ENCODE peak calls at places on chromosomes 16 and 17, in ten cellular contexts. Q, V, E, G, W, H, J, K, D and B are unnamed samples.

GRCh38 chr17:73433501-73433900 is 121.7 kb upstream of the CDC42EP4 start:
- DNase-seq in E (no peak), V (no peak), J (no peak), W (no peak), G (no peak), D (no peak), H (no peak), K (no peak), Q (no peak), B (no peak)

GRCh38 chr17:82388223-82388921 is 16.8 kb downstream of the UTS2R start:
- DNase-seq in K (no peak), H (no peak), W (no peak), J (no peak), D (no peak), Q (no peak), E (no peak), G (peak; percentile 2), V (peak; percentile 43), B (no peak)

GRCh38 chr17:76793775-76794174 is 55.9 kb downstream of the MFSD11 start:
- DNase-seq in D (peak; percentile 52), H (no peak), W (no peak), J (peak; percentile 26), E (no peak), K (no peak), V (no peak), Q (no peak), G (no peak), B (peak; percentile 53)

GRCh38 chr16:67283826-67284555 is 4.7 kb downstream of the PLEKHG4 start:
- DNase-seq in Q (no peak), G (no peak), V (no peak), K (no peak), D (no peak), E (no peak), W (no peak), J (no peak), H (no peak), B (no peak)

GRCh38 chr17:35795007-35795870 is at the start of gene MMP28:
- DNase-seq in W (peak; percentile 88), G (peak; percentile 57), J (no peak), E (no peak), V (peak; percentile 49), H (peak; percentile 42), Q (no peak), K (no peak), D (peak; percentile 13), B (no peak)

GRCh38 chr16:82641336-82641984 is 14.7 kb downstream of the CDH13 start:
- DNase-seq in D (peak; percentile 69), J (peak; percentile 70), Q (no peak), W (no peak), V (no peak), H (no peak), E (no peak), G (no peak), K (no peak), B (peak; percentile 80)

GRCh38 chr17:44304651-44305050 is 3.8 kb upstream of the RUNDC3A start:
- DNase-seq in H (no peak), Q (no peak), J (no peak), D (no peak), G (no peak), E (no peak), V (no peak), K (no peak), W (no peak), B (no peak)

GRCh38 chr16:20243731-20244281 is 83.5 kb downstream of the GP2 start:
- DNase-seq in J (no peak), V (no peak), D (no peak), H (no peak), G (no peak), E (no peak), Q (no peak), K (no peak), W (no peak), B (no peak)

GRCh38 chr16:28991687-28992086 is 6.8 kb downstream of the LAT start:
- DNase-seq in G (no peak), V (no peak), W (no peak), H (no peak), D (no peak), Q (no peak), J (no peak), E (no peak), K (no peak), B (no peak)

GRCh38 chr16:68093816-68094613 is 8.8 kb downstream of the NFATC3 start:
- DNase-seq in G (no peak), D (peak; percentile 71), H (no peak), V (no peak), K (no peak), W (no peak), E (peak; percentile 50), J (peak; percentile 69), Q (no peak), B (peak; percentile 62)

GRCh38 chr16:81384006-81384405 is 60.6 kb upstream of the CMIP start:
- DNase-seq in E (no peak), D (peak; percentile 56), K (peak; percentile 76), G (no peak), Q (no peak), V (no peak), J (peak; percentile 36), H (no peak), W (no peak), B (peak; percentile 71)

GRCh38 chr17:83106036-83106577 is 26.7 kb downstream of the METRNL start:
- DNase-seq in E (no peak), K (no peak), H (no peak), W (no peak), D (no peak), J (no peak), V (no peak), G (no peak), Q (no peak), B (no peak)

GRCh38 chr17:49344914-49345313 is 17.1 kb downstream of the ZNF652 start:
- DNase-seq in G (no peak), D (peak; percentile 43), K (no peak), E (no peak), W (no peak), V (no peak), J (peak; percentile 30), Q (no peak), H (no peak), B (no peak)

GRCh38 chr16:12542818-12543699 is 260.6 kb downstream of the CPPED1 start:
- DNase-seq in V (no peak), G (no peak), E (no peak), K (no peak), J (no peak), Q (no peak), H (no peak), W (no peak), D (no peak), B (no peak)

DNA sequence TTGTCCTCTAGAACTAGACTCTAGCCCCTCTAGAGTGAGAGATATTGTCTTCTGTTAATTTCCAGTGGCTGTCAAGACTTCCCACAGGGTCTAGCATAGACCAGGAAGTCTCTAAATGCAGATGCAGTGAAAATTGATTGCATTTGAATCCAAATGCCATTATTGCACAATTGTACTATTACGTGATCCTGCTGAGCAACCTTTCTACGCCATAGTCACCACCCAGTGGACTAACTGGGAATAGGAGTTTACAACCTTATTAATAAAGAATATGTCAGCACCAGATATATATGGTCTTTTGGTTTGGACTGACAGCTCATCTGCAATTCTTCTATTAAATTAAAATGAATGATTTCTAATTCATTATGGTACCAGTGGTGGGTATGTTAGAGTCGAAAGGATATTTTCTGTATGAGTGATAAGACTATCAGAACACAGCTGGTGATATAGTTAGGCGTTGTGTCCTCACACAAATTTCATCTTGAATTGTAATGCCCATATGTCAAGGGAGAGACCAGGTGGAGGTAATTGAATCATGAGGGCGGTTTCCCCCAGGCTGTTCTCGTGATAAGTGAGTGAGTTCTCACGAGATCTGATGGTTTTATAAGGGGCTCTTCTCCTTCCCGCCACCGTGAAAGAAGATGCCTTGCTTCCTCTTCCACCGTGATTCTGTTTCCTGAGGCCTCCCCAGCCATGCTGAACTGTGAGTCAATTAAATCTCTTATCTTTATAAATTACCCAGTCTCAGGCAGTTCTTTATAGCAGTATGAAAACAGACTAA is 138.9 kb upstream of the CA10 start:
- DNase-seq in G (peak; percentile 20), J (no peak), Q (no peak), W (no peak), H (no peak), D (peak; percentile 2), K (no peak), E (no peak), V (no peak), B (no peak)
- TF ChIP-seq CTCF in G (peak; percentile 27), J (no peak), Q (no peak), W (no peak), H (no peak), D (no peak), K (no peak), E (no peak), V (no peak), B (no peak)

GRCh38 chr17:59666235-59666634 is 41.0 kb downstream of the PTRH2 start:
- DNase-seq in H (no peak), Q (no peak), V (no peak), E (no peak), W (no peak), G (no peak), D (peak; percentile 43), J (no peak), K (no peak), B (peak; percentile 48)

GRCh38 chr17:59671386-59671785 is 35.8 kb downstream of the PTRH2 start:
- DNase-seq in J (no peak), W (no peak), H (no peak), V (no peak), K (no peak), Q (no peak), D (no peak), E (no peak), G (no peak), B (no peak)

GRCh38 chr17:59668816-59669215 is 38.4 kb downstream of the PTRH2 start:
- DNase-seq in W (no peak), H (no peak), E (peak; percentile 81), V (no peak), K (peak; percentile 98), G (no peak), Q (peak; percentile 91), D (peak; percentile 97), J (peak; percentile 97), B (peak; percentile 95)

GRCh38 chr17:59669944-59670343 is 37.3 kb downstream of the PTRH2 start:
- DNase-seq in D (no peak), E (no peak), K (no peak), W (no peak), Q (no peak), V (no peak), J (no peak), G (no peak), H (no peak), B (no peak)

GRCh38 chr17:59669411-59669810 is 37.8 kb downstream of the PTRH2 start:
- DNase-seq in K (no peak), Q (no peak), G (no peak), V (no peak), W (no peak), E (no peak), H (no peak), D (no peak), J (no peak), B (no peak)
- H3K4me3 ChIP-seq in K (no peak overlapping the region), Q (no peak overlapping the region), G (no peak overlapping the region), V (no peak overlapping the region), W (no peak overlapping the region), E (no peak overlapping the region), H (no peak overlapping the region), D (no peak overlapping the region), J (no peak overlapping the region), B (no peak overlapping the region)

GRCh38 chr16:9946022-9946720 is 236.1 kb downstream of the GRIN2A start:
- DNase-seq in Q (no peak), W (no peak), V (no peak), J (no peak), D (no peak), E (no peak), H (no peak), G (no peak), K (no peak), B (no peak)
- TF ChIP-seq CTCF in Q (no peak), W (no peak), V (peak; percentile 37), J (no peak), D (no peak), E (no peak), H (no peak), G (no peak), K (peak; percentile 4), B (no peak)

GRCh38 chr17:31052187-31052889 is 42.4 kb upstream of the NF1 start:
- DNase-seq in H (peak; percentile 46), J (peak; percentile 98), V (peak; percentile 29), E (peak; percentile 94), Q (peak; percentile 82), K (peak; percentile 97), W (no peak), D (peak; percentile 97), G (no peak), B (peak; percentile 98)
- H3K4me3 ChIP-seq in H (no peak overlapping the region), J (peak overlapping the region; percentile 31), V (no peak overlapping the region), E (peak overlapping the region; percentile 5), Q (peak overlapping the region; percentile 32), K (no peak overlapping the region), W (no peak overlapping the region), D (no peak overlapping the region), G (no peak overlapping the region), B (no peak overlapping the region)